ENCODE peak calls at places on chromosome 15, in nine cellular contexts. One of them, this sample, is unnamed.
A peak's percentile ranks its signal among the peaks of the same experiment; 100 is the strongest.

GRCh38 chr15:98609144-98609852 is 39.0 kb upstream of the IGF1R start:
- DNase-seq in uterus: no peak
- DNase-seq in dermis blood vessel endothelial cell: peak; percentile 49
- DNase-seq in iPS DF 19.7: peak; percentile 78
- DNase-seq in ovary: no peak
- DNase-seq in NCI-H1092: no peak
- DNase-seq in right cardiac atrium: no peak
- DNase-seq in anterior cingulate cortex: no peak
- DNase-seq in germinal center: no peak
- DNase-seq in this sample: no peak

GRCh38 chr15:62757535-62757934 is 285.0 kb upstream of the TPM1 start:
- DNase-seq in uterus: no peak
- DNase-seq in dermis blood vessel endothelial cell: no peak
- DNase-seq in iPS DF 19.7: no peak
- DNase-seq in ovary: no peak
- DNase-seq in NCI-H1092: no peak
- DNase-seq in right cardiac atrium: no peak
- DNase-seq in anterior cingulate cortex: no peak
- DNase-seq in germinal center: no peak
- DNase-seq in this sample: no peak

GRCh38 chr15:59438891-59439290 is 905 bp downstream of the FAM81A start:
- DNase-seq in uterus: peak; percentile 56
- DNase-seq in dermis blood vessel endothelial cell: no peak
- DNase-seq in iPS DF 19.7: no peak
- DNase-seq in ovary: peak; percentile 53
- DNase-seq in NCI-H1092: no peak
- DNase-seq in right cardiac atrium: peak; percentile 60
- DNase-seq in anterior cingulate cortex: no peak
- DNase-seq in germinal center: no peak
- DNase-seq in this sample: no peak

GRCh38 chr15:64559243-64559642 is 98.9 kb downstream of the ZNF609 start:
- DNase-seq in uterus: no peak
- DNase-seq in dermis blood vessel endothelial cell: no peak
- DNase-seq in iPS DF 19.7: no peak
- DNase-seq in ovary: no peak
- DNase-seq in NCI-H1092: no peak
- DNase-seq in right cardiac atrium: no peak
- DNase-seq in anterior cingulate cortex: no peak
- DNase-seq in germinal center: no peak
- DNase-seq in this sample: no peak

GRCh38 chr15:79682851-79683288 is 213.9 kb downstream of the MTHFS start:
- DNase-seq in uterus: no peak
- DNase-seq in dermis blood vessel endothelial cell: peak; percentile 28
- DNase-seq in iPS DF 19.7: no peak
- DNase-seq in ovary: no peak
- DNase-seq in NCI-H1092: no peak
- DNase-seq in right cardiac atrium: peak; percentile 28
- DNase-seq in anterior cingulate cortex: no peak
- DNase-seq in germinal center: no peak
- DNase-seq in this sample: no peak

GRCh38 chr15:58331903-58332675 is 99.7 kb upstream of the LIPC start:
- DNase-seq in uterus: peak; percentile 94
- DNase-seq in dermis blood vessel endothelial cell: peak; percentile 92
- DNase-seq in iPS DF 19.7: peak; percentile 52
- DNase-seq in ovary: peak; percentile 94
- DNase-seq in NCI-H1092: peak; percentile 65
- DNase-seq in right cardiac atrium: peak; percentile 97
- DNase-seq in anterior cingulate cortex: peak; percentile 88
- DNase-seq in germinal center: no peak
- DNase-seq in this sample: peak; percentile 95

GRCh38 chr15:63292771-63293170 is 15.4 kb downstream of the APH1B start:
- DNase-seq in uterus: no peak
- DNase-seq in dermis blood vessel endothelial cell: no peak
- DNase-seq in iPS DF 19.7: no peak
- DNase-seq in ovary: no peak
- DNase-seq in NCI-H1092: no peak
- DNase-seq in right cardiac atrium: no peak
- DNase-seq in anterior cingulate cortex: no peak
- DNase-seq in germinal center: peak; percentile 37
- DNase-seq in this sample: no peak

GRCh38 chr15:94793641-94794040 is 562.3 kb downstream of the MCTP2 start:
- DNase-seq in uterus: no peak
- DNase-seq in dermis blood vessel endothelial cell: peak; percentile 6
- DNase-seq in iPS DF 19.7: no peak
- DNase-seq in ovary: no peak
- DNase-seq in NCI-H1092: no peak
- DNase-seq in right cardiac atrium: no peak
- DNase-seq in anterior cingulate cortex: no peak
- DNase-seq in germinal center: no peak
- DNase-seq in this sample: no peak

GRCh38 chr15:39508536-39508935 is 72.3 kb upstream of the THBS1 start:
- DNase-seq in uterus: no peak
- DNase-seq in dermis blood vessel endothelial cell: no peak
- DNase-seq in iPS DF 19.7: no peak
- DNase-seq in ovary: no peak
- DNase-seq in NCI-H1092: no peak
- DNase-seq in right cardiac atrium: no peak
- DNase-seq in anterior cingulate cortex: no peak
- DNase-seq in germinal center: no peak
- DNase-seq in this sample: no peak

GRCh38 chr15:36605626-36606263 is 26.3 kb downstream of the CDIN1 start:
- DNase-seq in uterus: no peak
- DNase-seq in dermis blood vessel endothelial cell: no peak
- DNase-seq in iPS DF 19.7: no peak
- DNase-seq in ovary: no peak
- DNase-seq in NCI-H1092: no peak
- DNase-seq in right cardiac atrium: no peak
- DNase-seq in anterior cingulate cortex: no peak
- DNase-seq in germinal center: no peak
- DNase-seq in this sample: no peak

GRCh38 chr15:71777216-71777943 is 33.0 kb upstream of the NR2E3 start:
- DNase-seq in uterus: no peak
- DNase-seq in dermis blood vessel endothelial cell: no peak
- DNase-seq in iPS DF 19.7: no peak
- DNase-seq in ovary: no peak
- DNase-seq in NCI-H1092: no peak
- DNase-seq in right cardiac atrium: no peak
- DNase-seq in anterior cingulate cortex: no peak
- DNase-seq in germinal center: no peak
- DNase-seq in this sample: no peak

GRCh38 chr15:84862214-84862975 is 22.1 kb upstream of the SLC28A1 start:
- DNase-seq in uterus: no peak
- DNase-seq in dermis blood vessel endothelial cell: no peak
- DNase-seq in iPS DF 19.7: no peak
- DNase-seq in ovary: no peak
- DNase-seq in NCI-H1092: no peak
- DNase-seq in right cardiac atrium: no peak
- DNase-seq in anterior cingulate cortex: no peak
- DNase-seq in germinal center: no peak
- DNase-seq in this sample: no peak

GRCh38 chr15:70152070-70152480 is 54.4 kb upstream of the TLE3 start:
- DNase-seq in uterus: no peak
- DNase-seq in dermis blood vessel endothelial cell: peak; percentile 67
- DNase-seq in iPS DF 19.7: no peak
- DNase-seq in ovary: no peak
- DNase-seq in NCI-H1092: peak; percentile 69
- DNase-seq in right cardiac atrium: peak; percentile 75
- DNase-seq in anterior cingulate cortex: no peak
- DNase-seq in germinal center: no peak
- DNase-seq in this sample: peak; percentile 42

GRCh38 chr15:48297668-48298067 is 33.6 kb upstream of the DUT start:
- DNase-seq in uterus: no peak
- DNase-seq in dermis blood vessel endothelial cell: no peak
- DNase-seq in iPS DF 19.7: no peak
- DNase-seq in ovary: no peak
- DNase-seq in NCI-H1092: no peak
- DNase-seq in right cardiac atrium: no peak
- DNase-seq in anterior cingulate cortex: no peak
- DNase-seq in germinal center: no peak
- DNase-seq in this sample: no peak

GRCh38 chr15:51874751-51875644 is 45.5 kb downstream of the TMOD3 start:
- DNase-seq in uterus: peak; percentile 29
- DNase-seq in dermis blood vessel endothelial cell: peak; percentile 96
- DNase-seq in iPS DF 19.7: no peak
- DNase-seq in ovary: no peak
- DNase-seq in NCI-H1092: no peak
- DNase-seq in right cardiac atrium: no peak
- DNase-seq in anterior cingulate cortex: no peak
- DNase-seq in germinal center: no peak
- DNase-seq in this sample: no peak

GRCh38 chr15:41256577-41257038 is 25.5 kb downstream of the CHP1 start:
- DNase-seq in uterus: no peak
- DNase-seq in dermis blood vessel endothelial cell: peak; percentile 30
- DNase-seq in iPS DF 19.7: no peak
- DNase-seq in ovary: no peak
- DNase-seq in NCI-H1092: no peak
- DNase-seq in right cardiac atrium: no peak
- DNase-seq in anterior cingulate cortex: no peak
- DNase-seq in germinal center: no peak
- DNase-seq in this sample: no peak

GRCh38 chr15:66102563-66103292 is 150.8 kb downstream of the MEGF11 start:
- DNase-seq in uterus: no peak
- DNase-seq in dermis blood vessel endothelial cell: no peak
- DNase-seq in iPS DF 19.7: no peak
- DNase-seq in ovary: no peak
- DNase-seq in NCI-H1092: no peak
- DNase-seq in right cardiac atrium: no peak
- DNase-seq in anterior cingulate cortex: no peak
- DNase-seq in germinal center: no peak
- DNase-seq in this sample: no peak

GRCh38 chr15:101505610-101506337 is 16.3 kb upstream of the PCSK6 start:
- DNase-seq in uterus: no peak
- DNase-seq in dermis blood vessel endothelial cell: no peak
- DNase-seq in iPS DF 19.7: no peak
- DNase-seq in ovary: no peak
- DNase-seq in NCI-H1092: no peak
- DNase-seq in right cardiac atrium: no peak
- DNase-seq in anterior cingulate cortex: no peak
- DNase-seq in germinal center: no peak
- DNase-seq in this sample: no peak

GRCh38 chr15:23446215-23447106 is 582 bp downstream of the GOLGA6L2 start:
- DNase-seq in uterus: no peak
- DNase-seq in dermis blood vessel endothelial cell: no peak
- DNase-seq in iPS DF 19.7: no peak
- DNase-seq in ovary: no peak
- DNase-seq in NCI-H1092: no peak
- DNase-seq in right cardiac atrium: no peak
- DNase-seq in anterior cingulate cortex: no peak
- DNase-seq in germinal center: no peak
- DNase-seq in this sample: no peak

GRCh38 chr15:49168026-49168425 is 2.0 kb upstream of the GALK2 start:
- DNase-seq in uterus: no peak
- DNase-seq in dermis blood vessel endothelial cell: no peak
- DNase-seq in iPS DF 19.7: no peak
- DNase-seq in ovary: no peak
- DNase-seq in NCI-H1092: no peak
- DNase-seq in right cardiac atrium: no peak
- DNase-seq in anterior cingulate cortex: no peak
- DNase-seq in germinal center: no peak
- DNase-seq in this sample: no peak

GRCh38 chr15:25250906-25251622 is 187.8 kb downstream of the UBE3A start:
- DNase-seq in uterus: no peak
- DNase-seq in dermis blood vessel endothelial cell: no peak
- DNase-seq in iPS DF 19.7: no peak
- DNase-seq in ovary: peak; percentile 20
- DNase-seq in NCI-H1092: no peak
- DNase-seq in right cardiac atrium: peak; percentile 9
- DNase-seq in anterior cingulate cortex: no peak
- DNase-seq in germinal center: no peak
- DNase-seq in this sample: peak; percentile 41

GRCh38 chr15:63186065-63186464 is 3.3 kb upstream of the RAB8B start:
- DNase-seq in uterus: no peak
- DNase-seq in dermis blood vessel endothelial cell: no peak
- DNase-seq in iPS DF 19.7: no peak
- DNase-seq in ovary: no peak
- DNase-seq in NCI-H1092: no peak
- DNase-seq in right cardiac atrium: no peak
- DNase-seq in anterior cingulate cortex: no peak
- DNase-seq in germinal center: no peak
- DNase-seq in this sample: no peak

GRCh38 chr15:70853270-70853854 is 595 bp downstream of the LARP6 start:
- DNase-seq in uterus: peak; percentile 49
- DNase-seq in dermis blood vessel endothelial cell: peak; percentile 46
- DNase-seq in iPS DF 19.7: no peak
- DNase-seq in ovary: peak; percentile 70
- DNase-seq in NCI-H1092: no peak
- DNase-seq in right cardiac atrium: peak; percentile 72
- DNase-seq in anterior cingulate cortex: no peak
- DNase-seq in germinal center: no peak
- DNase-seq in this sample: peak; percentile 68

GRCh38 chr15:92839696-92840095 is 60.4 kb upstream of the CHD2 start:
- DNase-seq in uterus: no peak
- DNase-seq in dermis blood vessel endothelial cell: no peak
- DNase-seq in iPS DF 19.7: no peak
- DNase-seq in ovary: no peak
- DNase-seq in NCI-H1092: peak; percentile 52
- DNase-seq in right cardiac atrium: no peak
- DNase-seq in anterior cingulate cortex: no peak
- DNase-seq in germinal center: peak; percentile 49
- DNase-seq in this sample: no peak

GRCh38 chr15:101108791-101109190 is 143.1 kb downstream of the CHSY1 start:
- DNase-seq in uterus: no peak
- DNase-seq in dermis blood vessel endothelial cell: no peak
- DNase-seq in iPS DF 19.7: no peak
- DNase-seq in ovary: peak; percentile 13
- DNase-seq in NCI-H1092: no peak
- DNase-seq in right cardiac atrium: peak; percentile 28
- DNase-seq in anterior cingulate cortex: no peak
- DNase-seq in germinal center: no peak
- DNase-seq in this sample: no peak

GRCh38 chr15:67080118-67080899 is 14.9 kb downstream of the SMAD3 start:
- DNase-seq in uterus: peak; percentile 59
- DNase-seq in dermis blood vessel endothelial cell: no peak
- DNase-seq in iPS DF 19.7: no peak
- DNase-seq in ovary: peak; percentile 84
- DNase-seq in NCI-H1092: no peak
- DNase-seq in right cardiac atrium: peak; percentile 83
- DNase-seq in anterior cingulate cortex: no peak
- DNase-seq in germinal center: no peak
- DNase-seq in this sample: no peak

GRCh38 chr15:79378394-79379158 is 53.6 kb upstream of the MINAR1 start:
- DNase-seq in uterus: no peak
- DNase-seq in dermis blood vessel endothelial cell: peak; percentile 9
- DNase-seq in iPS DF 19.7: no peak
- DNase-seq in ovary: no peak
- DNase-seq in NCI-H1092: no peak
- DNase-seq in right cardiac atrium: no peak
- DNase-seq in anterior cingulate cortex: no peak
- DNase-seq in germinal center: no peak
- DNase-seq in this sample: no peak

GRCh38 chr15:75202251-75203016 is 752 bp downstream of the C15orf39 start:
- DNase-seq in uterus: peak; percentile 70
- DNase-seq in dermis blood vessel endothelial cell: peak; percentile 76
- DNase-seq in iPS DF 19.7: no peak
- DNase-seq in ovary: peak; percentile 83
- DNase-seq in NCI-H1092: no peak
- DNase-seq in right cardiac atrium: peak; percentile 92
- DNase-seq in anterior cingulate cortex: no peak
- DNase-seq in germinal center: peak; percentile 90
- DNase-seq in this sample: peak; percentile 84

GRCh38 chr15:61157933-61158332 is 71.2 kb downstream of the RORA start:
- DNase-seq in uterus: peak; percentile 71
- DNase-seq in dermis blood vessel endothelial cell: no peak
- DNase-seq in iPS DF 19.7: no peak
- DNase-seq in ovary: no peak
- DNase-seq in NCI-H1092: no peak
- DNase-seq in right cardiac atrium: peak; percentile 87
- DNase-seq in anterior cingulate cortex: no peak
- DNase-seq in germinal center: no peak
- DNase-seq in this sample: peak; percentile 74

GRCh38 chr15:39720721-39721611 is 61.7 kb downstream of the FSIP1 start:
- DNase-seq in uterus: no peak
- DNase-seq in dermis blood vessel endothelial cell: no peak
- DNase-seq in iPS DF 19.7: no peak
- DNase-seq in ovary: no peak
- DNase-seq in NCI-H1092: no peak
- DNase-seq in right cardiac atrium: no peak
- DNase-seq in anterior cingulate cortex: no peak
- DNase-seq in germinal center: no peak
- DNase-seq in this sample: no peak

GRCh38 chr15:47507221-47507985 is 209.9 kb upstream of the SEMA6D start:
- DNase-seq in uterus: no peak
- DNase-seq in dermis blood vessel endothelial cell: no peak
- DNase-seq in iPS DF 19.7: no peak
- DNase-seq in ovary: no peak
- DNase-seq in NCI-H1092: no peak
- DNase-seq in right cardiac atrium: no peak
- DNase-seq in anterior cingulate cortex: no peak
- DNase-seq in germinal center: no peak
- DNase-seq in this sample: no peak